ENCODE peak calls at places on chromosomes 13 and 19, in ten cellular contexts. One of them, this sample, is unnamed.

GRCh38 chr19:30695171-30695875 is 323.1 kb downstream of the ZNF536 start:
- DNase-seq in fibroblast of lung: no peak
- DNase-seq in mesendoderm: peak; percentile 89
- DNase-seq in HCT116: no peak
- DNase-seq in neural progenitor cell: peak; percentile 71
- DNase-seq in mesenchymal stem cell: no peak
- DNase-seq in endothelial cell of umbilical vein: no peak
- DNase-seq in PC-3: no peak
- DNase-seq in mammary epithelial cell: no peak
- DNase-seq in K562: no peak
- DNase-seq in this sample: no peak

GRCh38 chr19:993831-994393 is 6.3 kb upstream of the GRIN3B start:
- DNase-seq in fibroblast of lung: no peak
- DNase-seq in mesendoderm: no peak
- DNase-seq in HCT116: no peak
- DNase-seq in neural progenitor cell: no peak
- DNase-seq in mesenchymal stem cell: no peak
- DNase-seq in endothelial cell of umbilical vein: no peak
- DNase-seq in PC-3: no peak
- DNase-seq in mammary epithelial cell: no peak
- DNase-seq in K562: no peak
- DNase-seq in this sample: no peak

GRCh38 chr19:47766670-47767069 is 11.8 kb upstream of the SELENOW start:
- DNase-seq in fibroblast of lung: no peak
- DNase-seq in mesendoderm: peak; percentile 31
- DNase-seq in HCT116: no peak
- DNase-seq in neural progenitor cell: no peak
- DNase-seq in mesenchymal stem cell: peak; percentile 24
- DNase-seq in endothelial cell of umbilical vein: no peak
- DNase-seq in PC-3: no peak
- DNase-seq in mammary epithelial cell: no peak
- DNase-seq in K562: no peak
- DNase-seq in this sample: no peak

GRCh38 chr19:33864311-33864850 is 67.7 kb downstream of the KCTD15 start:
- DNase-seq in fibroblast of lung: no peak
- DNase-seq in mesendoderm: no peak
- DNase-seq in HCT116: no peak
- DNase-seq in neural progenitor cell: no peak
- DNase-seq in mesenchymal stem cell: no peak
- DNase-seq in endothelial cell of umbilical vein: no peak
- DNase-seq in PC-3: peak; percentile 2
- DNase-seq in mammary epithelial cell: peak; percentile 3
- DNase-seq in K562: no peak
- DNase-seq in this sample: no peak

GRCh38 chr13:109096101-109096500 is 466.7 kb downstream of the MYO16 start:
- DNase-seq in fibroblast of lung: no peak
- DNase-seq in mesendoderm: peak; percentile 31
- DNase-seq in HCT116: no peak
- DNase-seq in neural progenitor cell: no peak
- DNase-seq in mesenchymal stem cell: peak; percentile 35
- DNase-seq in endothelial cell of umbilical vein: no peak
- DNase-seq in PC-3: no peak
- DNase-seq in mammary epithelial cell: no peak
- DNase-seq in K562: no peak
- DNase-seq in this sample: no peak

GRCh38 chr19:14632286-14632685 is 42.4 kb downstream of the ADGRE3 start:
- DNase-seq in fibroblast of lung: peak; percentile 4
- DNase-seq in mesendoderm: peak; percentile 41
- DNase-seq in HCT116: peak; percentile 75
- DNase-seq in neural progenitor cell: no peak
- DNase-seq in mesenchymal stem cell: peak; percentile 1
- DNase-seq in endothelial cell of umbilical vein: peak; percentile 26
- DNase-seq in PC-3: peak; percentile 53
- DNase-seq in mammary epithelial cell: peak; percentile 31
- DNase-seq in K562: peak; percentile 86
- DNase-seq in this sample: peak; percentile 20

GRCh38 chr19:37905936-37906867 is at the start of gene WDR87:
- DNase-seq in fibroblast of lung: no peak
- DNase-seq in mesendoderm: peak; percentile 96
- DNase-seq in HCT116: no peak
- DNase-seq in neural progenitor cell: peak; percentile 96
- DNase-seq in mesenchymal stem cell: no peak
- DNase-seq in endothelial cell of umbilical vein: no peak
- DNase-seq in PC-3: peak; percentile 49
- DNase-seq in mammary epithelial cell: peak; percentile 31
- DNase-seq in K562: peak; percentile 73
- DNase-seq in this sample: no peak

GRCh38 chr13:21528616-21529015 is 69.5 kb upstream of the ZDHHC20 start:
- DNase-seq in fibroblast of lung: no peak
- DNase-seq in mesendoderm: no peak
- DNase-seq in HCT116: no peak
- DNase-seq in neural progenitor cell: no peak
- DNase-seq in mesenchymal stem cell: peak; percentile 47
- DNase-seq in endothelial cell of umbilical vein: no peak
- DNase-seq in PC-3: peak; percentile 4
- DNase-seq in mammary epithelial cell: no peak
- DNase-seq in K562: no peak
- DNase-seq in this sample: no peak

GRCh38 chr19:38360839-38361631 is 13.3 kb upstream of the PSMD8 start:
- DNase-seq in fibroblast of lung: no peak
- DNase-seq in mesendoderm: no peak
- DNase-seq in HCT116: no peak
- DNase-seq in neural progenitor cell: peak; percentile 21
- DNase-seq in mesenchymal stem cell: no peak
- DNase-seq in endothelial cell of umbilical vein: no peak
- DNase-seq in PC-3: no peak
- DNase-seq in mammary epithelial cell: no peak
- DNase-seq in K562: peak; percentile 30
- DNase-seq in this sample: no peak

GRCh38 chr13:106498158-106498557 is 37.3 kb downstream of the EFNB2 start:
- DNase-seq in fibroblast of lung: no peak
- DNase-seq in mesendoderm: no peak
- DNase-seq in HCT116: no peak
- DNase-seq in neural progenitor cell: no peak
- DNase-seq in mesenchymal stem cell: no peak
- DNase-seq in endothelial cell of umbilical vein: no peak
- DNase-seq in PC-3: no peak
- DNase-seq in mammary epithelial cell: no peak
- DNase-seq in K562: no peak
- DNase-seq in this sample: no peak

GRCh38 chr13:64073203-64073602 is 2657.6 kb upstream of the PCDH20 start:
- DNase-seq in fibroblast of lung: no peak
- DNase-seq in mesendoderm: no peak
- DNase-seq in HCT116: no peak
- DNase-seq in neural progenitor cell: no peak
- DNase-seq in mesenchymal stem cell: no peak
- DNase-seq in endothelial cell of umbilical vein: peak; percentile 2
- DNase-seq in PC-3: no peak
- DNase-seq in mammary epithelial cell: no peak
- DNase-seq in K562: no peak
- DNase-seq in this sample: no peak

GRCh38 chr13:93446256-93446655 is 219.6 kb downstream of the GPC6 start:
- DNase-seq in fibroblast of lung: no peak
- DNase-seq in mesendoderm: no peak
- DNase-seq in HCT116: no peak
- DNase-seq in neural progenitor cell: no peak
- DNase-seq in mesenchymal stem cell: no peak
- DNase-seq in endothelial cell of umbilical vein: no peak
- DNase-seq in PC-3: no peak
- DNase-seq in mammary epithelial cell: no peak
- DNase-seq in K562: no peak
- DNase-seq in this sample: no peak

GRCh38 chr19:6259312-6259861 is 20.4 kb downstream of the MLLT1 start:
- DNase-seq in fibroblast of lung: peak; percentile 65
- DNase-seq in mesendoderm: no peak
- DNase-seq in HCT116: no peak
- DNase-seq in neural progenitor cell: no peak
- DNase-seq in mesenchymal stem cell: no peak
- DNase-seq in endothelial cell of umbilical vein: no peak
- DNase-seq in PC-3: no peak
- DNase-seq in mammary epithelial cell: no peak
- DNase-seq in K562: no peak
- DNase-seq in this sample: no peak

GRCh38 chr19:11279505-11280236 is 16.3 kb upstream of the TSPAN16 start:
- DNase-seq in fibroblast of lung: no peak
- DNase-seq in mesendoderm: no peak
- DNase-seq in HCT116: no peak
- DNase-seq in neural progenitor cell: no peak
- DNase-seq in mesenchymal stem cell: no peak
- DNase-seq in endothelial cell of umbilical vein: no peak
- DNase-seq in PC-3: no peak
- DNase-seq in mammary epithelial cell: no peak
- DNase-seq in K562: no peak
- DNase-seq in this sample: peak; percentile 92

DNA sequence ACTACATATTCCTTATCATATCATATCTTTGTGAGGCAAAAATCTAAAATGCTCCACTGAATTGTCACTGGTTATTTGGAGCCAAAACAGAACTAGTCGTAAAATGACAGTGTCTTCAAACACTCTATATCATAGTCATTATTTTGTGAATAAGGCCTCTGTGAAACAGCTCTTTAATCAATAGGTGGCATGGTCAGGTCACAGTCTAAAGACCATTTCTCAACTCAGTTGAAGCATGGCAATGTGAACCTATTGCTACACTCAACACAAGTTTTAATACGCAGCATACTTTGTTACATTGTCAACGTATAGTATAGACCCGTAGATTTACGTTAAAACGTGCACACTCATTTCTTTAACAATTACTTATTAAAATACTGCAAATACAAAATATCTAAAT is 131.3 kb upstream of the PCDH20 start:
- DNase-seq in fibroblast of lung: no peak
- DNase-seq in mesendoderm: no peak
- DNase-seq in HCT116: no peak
- DNase-seq in neural progenitor cell: no peak
- DNase-seq in mesenchymal stem cell: no peak
- DNase-seq in endothelial cell of umbilical vein: no peak
- DNase-seq in PC-3: no peak
- DNase-seq in mammary epithelial cell: no peak
- DNase-seq in K562: no peak
- DNase-seq in this sample: no peak
- H3K4me3 ChIP-seq in fibroblast of lung: no peak overlapping the region
- H3K4me3 ChIP-seq in mesendoderm: no peak overlapping the region
- H3K4me3 ChIP-seq in HCT116: no peak overlapping the region
- H3K4me3 ChIP-seq in neural progenitor cell: no peak overlapping the region
- H3K4me3 ChIP-seq in mesenchymal stem cell: no peak overlapping the region
- H3K4me3 ChIP-seq in endothelial cell of umbilical vein: no peak overlapping the region
- H3K4me3 ChIP-seq in PC-3: no peak overlapping the region
- H3K4me3 ChIP-seq in mammary epithelial cell: no peak overlapping the region
- H3K4me3 ChIP-seq in K562: no peak overlapping the region
- H3K4me3 ChIP-seq in this sample: no peak overlapping the region

GRCh38 chr19:13209797-13210775 is 59.9 kb downstream of the IER2 start:
- DNase-seq in fibroblast of lung: no peak
- DNase-seq in mesendoderm: no peak
- DNase-seq in HCT116: no peak
- DNase-seq in neural progenitor cell: no peak
- DNase-seq in mesenchymal stem cell: no peak
- DNase-seq in endothelial cell of umbilical vein: no peak
- DNase-seq in PC-3: no peak
- DNase-seq in mammary epithelial cell: no peak
- DNase-seq in K562: no peak
- DNase-seq in this sample: no peak
- H3K4me2 ChIP-seq in fibroblast of lung: no peak overlapping the region
- H3K4me2 ChIP-seq in mesendoderm: no peak overlapping the region
- H3K4me2 ChIP-seq in HCT116: no peak overlapping the region
- H3K4me2 ChIP-seq in neural progenitor cell: peak overlapping the region; percentile 27
- H3K4me2 ChIP-seq in mesenchymal stem cell: no peak overlapping the region
- H3K4me2 ChIP-seq in endothelial cell of umbilical vein: no peak overlapping the region
- H3K4me2 ChIP-seq in PC-3: no peak overlapping the region
- H3K4me2 ChIP-seq in mammary epithelial cell: no peak overlapping the region
- H3K4me2 ChIP-seq in K562: no peak overlapping the region
- H3K4me2 ChIP-seq in this sample: no peak overlapping the region

GRCh38 chr19:3045885-3046603 is 16.3 kb downstream of the TLE5 start:
- DNase-seq in fibroblast of lung: no peak
- DNase-seq in mesendoderm: peak; percentile 67
- DNase-seq in HCT116: no peak
- DNase-seq in neural progenitor cell: peak; percentile 88
- DNase-seq in mesenchymal stem cell: no peak
- DNase-seq in endothelial cell of umbilical vein: no peak
- DNase-seq in PC-3: no peak
- DNase-seq in mammary epithelial cell: no peak
- DNase-seq in K562: no peak
- DNase-seq in this sample: no peak
- H3K4me3 ChIP-seq in fibroblast of lung: no peak overlapping the region
- H3K4me3 ChIP-seq in mesendoderm: no peak overlapping the region
- H3K4me3 ChIP-seq in HCT116: no peak overlapping the region
- H3K4me3 ChIP-seq in neural progenitor cell: no peak overlapping the region
- H3K4me3 ChIP-seq in mesenchymal stem cell: no peak overlapping the region
- H3K4me3 ChIP-seq in endothelial cell of umbilical vein: no peak overlapping the region
- H3K4me3 ChIP-seq in PC-3: no peak overlapping the region
- H3K4me3 ChIP-seq in mammary epithelial cell: no peak overlapping the region
- H3K4me3 ChIP-seq in K562: no peak overlapping the region
- H3K4me3 ChIP-seq in this sample: no peak overlapping the region

GRCh38 chr13:48580185-48580803 is 47.4 kb upstream of the RCBTB2 start:
- DNase-seq in fibroblast of lung: peak; percentile 71
- DNase-seq in mesendoderm: peak; percentile 69
- DNase-seq in HCT116: peak; percentile 45
- DNase-seq in neural progenitor cell: peak; percentile 74
- DNase-seq in mesenchymal stem cell: peak; percentile 64
- DNase-seq in endothelial cell of umbilical vein: peak; percentile 87
- DNase-seq in PC-3: peak; percentile 80
- DNase-seq in mammary epithelial cell: peak; percentile 59
- DNase-seq in K562: peak; percentile 40
- DNase-seq in this sample: peak; percentile 82

GRCh38 chr13:48580886-48581285 is 48.0 kb upstream of the RCBTB2 start:
- DNase-seq in fibroblast of lung: no peak
- DNase-seq in mesendoderm: no peak
- DNase-seq in HCT116: no peak
- DNase-seq in neural progenitor cell: no peak
- DNase-seq in mesenchymal stem cell: no peak
- DNase-seq in endothelial cell of umbilical vein: no peak
- DNase-seq in PC-3: no peak
- DNase-seq in mammary epithelial cell: peak; percentile 44
- DNase-seq in K562: no peak
- DNase-seq in this sample: no peak

GRCh38 chr13:48582086-48582485 is 49.2 kb upstream of the RCBTB2 start:
- DNase-seq in fibroblast of lung: no peak
- DNase-seq in mesendoderm: no peak
- DNase-seq in HCT116: no peak
- DNase-seq in neural progenitor cell: no peak
- DNase-seq in mesenchymal stem cell: no peak
- DNase-seq in endothelial cell of umbilical vein: no peak
- DNase-seq in PC-3: no peak
- DNase-seq in mammary epithelial cell: no peak
- DNase-seq in K562: no peak
- DNase-seq in this sample: no peak

GRCh38 chr13:48578516-48579166 is 45.8 kb upstream of the RCBTB2 start:
- DNase-seq in fibroblast of lung: no peak
- DNase-seq in mesendoderm: peak; percentile 63
- DNase-seq in HCT116: no peak
- DNase-seq in neural progenitor cell: no peak
- DNase-seq in mesenchymal stem cell: no peak
- DNase-seq in endothelial cell of umbilical vein: no peak
- DNase-seq in PC-3: no peak
- DNase-seq in mammary epithelial cell: no peak
- DNase-seq in K562: no peak
- DNase-seq in this sample: no peak

GRCh38 chr13:48579167-48579918 is 46.5 kb upstream of the RCBTB2 start:
- DNase-seq in fibroblast of lung: no peak
- DNase-seq in mesendoderm: peak; percentile 32
- DNase-seq in HCT116: no peak
- DNase-seq in neural progenitor cell: no peak
- DNase-seq in mesenchymal stem cell: no peak
- DNase-seq in endothelial cell of umbilical vein: no peak
- DNase-seq in PC-3: no peak
- DNase-seq in mammary epithelial cell: peak; percentile 54
- DNase-seq in K562: no peak
- DNase-seq in this sample: no peak
- H3K4me2 ChIP-seq in fibroblast of lung: no peak overlapping the region
- H3K4me2 ChIP-seq in mesendoderm: no peak overlapping the region
- H3K4me2 ChIP-seq in HCT116: no peak overlapping the region
- H3K4me2 ChIP-seq in neural progenitor cell: no peak overlapping the region
- H3K4me2 ChIP-seq in mesenchymal stem cell: no peak overlapping the region
- H3K4me2 ChIP-seq in endothelial cell of umbilical vein: no peak overlapping the region
- H3K4me2 ChIP-seq in PC-3: no peak overlapping the region
- H3K4me2 ChIP-seq in mammary epithelial cell: peak overlapping the region; percentile 29
- H3K4me2 ChIP-seq in K562: no peak overlapping the region
- H3K4me2 ChIP-seq in this sample: no peak overlapping the region

This sample was measured in DND-41.